ENCODE peak calls at places on chromosomes 6 and 20, in seven cellular contexts. A, T, L, D, Q, S and W are unnamed samples.

GRCh38 chr6:73516712-73517489 is 3.9 kb downstream of the EEF1A1 start:
- DNase-seq in A (peak), T (no peak), L (peak), D (no peak), Q (no peak), S (peak), W (no peak)

GRCh38 chr6:157569543-157569942 is 188.6 kb downstream of the ZDHHC14 start:
- DNase-seq in A (no peak), T (no peak), L (no peak), D (no peak), Q (no peak), S (no peak), W (no peak)

GRCh38 chr6:136051140-136051775 is 198.9 kb downstream of the MTFR2 start:
- DNase-seq in A (no peak), T (no peak), L (peak), D (no peak), Q (no peak), S (peak), W (peak)

GRCh38 chr20:50931048-50931305 is 260 bp downstream of the ADNP start:
- DNase-seq in A (no peak), T (no peak), L (no peak), D (no peak), Q (no peak), S (no peak), W (no peak)

GRCh38 chr6:148611213-148611612 is 135.6 kb upstream of the UST start:
- DNase-seq in A (no peak), T (no peak), L (peak), D (no peak), Q (no peak), S (no peak), W (no peak)

GRCh38 chr6:85594197-85594930 is 706 bp upstream of the SNX14 start:
- DNase-seq in A (peak), T (no peak), L (no peak), D (no peak), Q (no peak), S (peak), W (peak)

GRCh38 chr6:68039641-68040311 is 595.3 kb upstream of the ADGRB3 start:
- DNase-seq in A (no peak), T (no peak), L (no peak), D (no peak), Q (peak), S (no peak), W (no peak)

GRCh38 chr20:53672484-53673129 is 79.0 kb upstream of the ZNF217 start:
- DNase-seq in A (no peak), T (no peak), L (no peak), D (no peak), Q (no peak), S (peak), W (no peak)

GRCh38 chr20:60629206-60629605 is 622.9 kb upstream of the CDH4 start:
- DNase-seq in A (no peak), T (no peak), L (no peak), D (no peak), Q (no peak), S (no peak), W (no peak)

GRCh38 chr20:12435254-12435653 is 517.6 kb downstream of the BTBD3 start:
- DNase-seq in A (no peak), T (no peak), L (no peak), D (no peak), Q (no peak), S (no peak), W (no peak)

GRCh38 chr6:32796848-32797776 is 19.7 kb downstream of the HLA-DOB start:
- DNase-seq in A (peak), T (peak), L (peak), D (peak), Q (peak), S (peak), W (peak)

GRCh38 chr6:130912451-130912850 is 85.2 kb downstream of the SMLR1 start:
- DNase-seq in A (no peak), T (no peak), L (no peak), D (no peak), Q (no peak), S (no peak), W (no peak)

GRCh38 chr6:113699239-113699638 is 157.9 kb upstream of the MARCKS start:
- DNase-seq in A (no peak), T (no peak), L (no peak), D (no peak), Q (no peak), S (no peak), W (no peak)

GRCh38 chr6:64890609-64891008 is 816.4 kb downstream of the EYS start:
- DNase-seq in A (no peak), T (no peak), L (no peak), D (no peak), Q (no peak), S (peak), W (no peak)

GRCh38 chr6:140912686-140913085 is 1220.0 kb upstream of the GJE1 start:
- DNase-seq in A (peak), T (no peak), L (no peak), D (no peak), Q (no peak), S (no peak), W (no peak)

GRCh38 chr6:52503853-52504777 is 72.7 kb downstream of the TRAM2 start:
- DNase-seq in A (peak), T (no peak), L (peak), D (no peak), Q (no peak), S (peak), W (peak)

GRCh38 chr6:8064638-8065518 is 689 bp upstream of the BLOC1S5 start:
- DNase-seq in A (peak), T (no peak), L (no peak), D (no peak), Q (peak), S (no peak), W (no peak)

GRCh38 chr20:31496761-31497295 is 17.4 kb upstream of the HM13 start:
- DNase-seq in A (no peak), T (no peak), L (no peak), D (no peak), Q (no peak), S (no peak), W (no peak)

GRCh38 chr20:8183526-8183925 is 51.5 kb downstream of the PLCB1 start:
- DNase-seq in A (no peak), T (no peak), L (no peak), D (no peak), Q (no peak), S (peak), W (peak)

GRCh38 chr20:62230276-62230675 is 8.0 kb upstream of the OSBPL2 start:
- DNase-seq in A (no peak), T (no peak), L (no peak), D (no peak), Q (no peak), S (no peak), W (no peak)

GRCh38 chr6:27694547-27694874 is 217.7 kb downstream of the OR2B2 start:
- DNase-seq in A (no peak), T (no peak), L (no peak), D (no peak), Q (no peak), S (no peak), W (no peak)

GRCh38 chr6:44925100-44925739 is 402.9 kb upstream of the RUNX2 start:
- DNase-seq in A (peak), T (no peak), L (peak), D (no peak), Q (no peak), S (peak), W (peak)

GRCh38 chr20:4187147-4187546 is 171.8 kb upstream of the RNF24 start:
- DNase-seq in A (no peak), T (no peak), L (no peak), D (no peak), Q (no peak), S (no peak), W (no peak)

GRCh38 chr20:53154540-53154939 is 182.4 kb downstream of the TSHZ2 start:
- DNase-seq in A (no peak), T (no peak), L (peak), D (no peak), Q (no peak), S (no peak), W (peak)

GRCh38 chr6:55046869-55047422 is 127.4 kb upstream of the HCRTR2 start:
- DNase-seq in A (peak), T (no peak), L (no peak), D (no peak), Q (no peak), S (peak), W (no peak)

GRCh38 chr20:16761305-16761829 is 13.2 kb downstream of the OTOR start:
- DNase-seq in A (peak), T (peak), L (peak), D (peak), Q (peak), S (peak), W (peak)

GRCh38 chr20:21101453-21102251 is 4.5 kb downstream of the LINC00237 start:
- DNase-seq in A (peak), T (no peak), L (no peak), D (peak), Q (peak), S (no peak), W (peak)

GRCh38 chr6:158786645-158787304 is 32.4 kb downstream of the EZR start:
- DNase-seq in A (no peak), T (no peak), L (no peak), D (no peak), Q (no peak), S (no peak), W (no peak)

GRCh38 chr20:15036938-15037337 is 699.5 kb upstream of the FLRT3 start:
- DNase-seq in A (no peak), T (no peak), L (no peak), D (no peak), Q (no peak), S (no peak), W (no peak)

GRCh38 chr20:41003143-41003932 is 25.3 kb upstream of the TOP1 start:
- DNase-seq in A (peak), T (no peak), L (peak), D (no peak), Q (peak), S (peak), W (peak)

GRCh38 chr6:150352321-150353296 is 16.2 kb upstream of the IYD start:
- DNase-seq in A (no peak), T (no peak), L (peak), D (no peak), Q (no peak), S (peak), W (peak)

GRCh38 chr20:41178904-41179432 is 41.6 kb downstream of the PLCG1 start:
- DNase-seq in A (no peak), T (no peak), L (no peak), D (peak), Q (peak), S (no peak), W (no peak)

GRCh38 chr6:140303218-140303949 is 928.9 kb upstream of the CITED2 start:
- DNase-seq in A (no peak), T (no peak), L (no peak), D (no peak), Q (no peak), S (no peak), W (no peak)

GRCh38 chr6:169837529-169838250 is 86.3 kb downstream of the ERMARD start:
- DNase-seq in A (no peak), T (no peak), L (no peak), D (no peak), Q (no peak), S (no peak), W (no peak)

GRCh38 chr6:90399970-90400369 is 103.3 kb upstream of the BACH2 start:
- DNase-seq in A (no peak), T (no peak), L (no peak), D (no peak), Q (no peak), S (no peak), W (no peak)

GRCh38 chr6:90401933-90402830 is 105.5 kb upstream of the BACH2 start:
- DNase-seq in A (peak), T (no peak), L (no peak), D (no peak), Q (no peak), S (peak), W (no peak)

GRCh38 chr6:90406142-90406794 is 109.6 kb upstream of the BACH2 start:
- DNase-seq in A (no peak), T (no peak), L (peak), D (no peak), Q (no peak), S (peak), W (peak)

GRCh38 chr6:90403489-90404381 is 107.1 kb upstream of the BACH2 start:
- DNase-seq in A (peak), T (no peak), L (peak), D (peak), Q (peak), S (peak), W (peak)

GRCh38 chr6:90402831-90403192 is 106.2 kb upstream of the BACH2 start:
- DNase-seq in A (no peak), T (no peak), L (no peak), D (no peak), Q (no peak), S (no peak), W (no peak)
- H3K9ac ChIP-seq in A (no peak), T (no peak), L (no peak), D (no peak), Q (no peak), S (no peak), W (no peak)

DNA sequence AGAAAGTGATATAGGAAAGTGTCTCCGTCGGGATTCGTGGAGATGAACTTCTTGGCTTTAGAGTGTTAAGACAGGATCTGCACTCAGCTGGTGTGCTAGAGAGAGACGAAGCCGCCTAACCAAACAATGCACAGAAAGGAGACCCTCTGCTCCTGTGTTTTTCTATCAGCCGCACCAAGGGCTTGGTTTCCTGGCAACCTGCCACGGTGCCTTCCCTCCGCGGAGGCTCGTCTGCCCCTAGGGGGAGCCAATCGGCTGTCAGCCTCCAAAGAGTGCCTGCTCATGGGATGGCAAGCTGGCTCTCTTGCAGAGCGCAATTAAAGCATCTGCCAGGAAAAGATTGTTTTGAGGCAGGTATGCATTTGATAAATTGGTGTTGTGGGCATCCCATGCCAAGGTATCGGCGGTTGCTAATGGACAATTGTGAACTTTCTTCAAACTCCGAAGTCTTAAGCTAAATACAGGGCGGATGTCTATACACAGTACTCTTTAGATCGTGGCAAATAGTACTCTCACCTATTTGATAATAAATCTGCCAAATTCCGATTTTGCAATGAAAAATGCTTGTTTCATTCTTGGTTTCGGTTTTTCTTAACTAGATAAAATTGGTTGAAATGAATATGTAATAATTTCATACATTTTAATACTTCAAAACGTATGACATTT is 603.3 kb downstream of the RNF144B start:
- DNase-seq in A (peak), T (peak), L (peak), D (peak), Q (peak), S (peak), W (peak)
- H3K4me2 ChIP-seq in A (no peak), T (no peak), L (no peak), D (peak), Q (peak), S (no peak), W (no peak)

GRCh38 chr20:59309218-59309617 is 8.8 kb downstream of the EDN3 start:
- DNase-seq in A (no peak), T (no peak), L (no peak), D (no peak), Q (no peak), S (no peak), W (no peak)
- H2BK5ac ChIP-seq in A (no peak), T (no peak), L (no peak), D (no peak), Q (no peak), S (no peak), W (no peak)

GRCh38 chr6:137816133-137816579 is 50.9 kb upstream of the TNFAIP3 start:
- DNase-seq in A (no peak), T (no peak), L (no peak), D (no peak), Q (no peak), S (no peak), W (no peak)
- H3K9ac ChIP-seq in A (no peak), T (no peak), L (no peak), D (no peak), Q (no peak), S (no peak), W (no peak)

GRCh38 chr6:4781967-4782537 is 5.8 kb downstream of the CDYL start:
- DNase-seq in A (no peak), T (no peak), L (no peak), D (no peak), Q (no peak), S (no peak), W (peak)
- H3K4me2 ChIP-seq in A (no peak), T (no peak), L (no peak), D (no peak), Q (no peak), S (no peak), W (no peak)

DNA sequence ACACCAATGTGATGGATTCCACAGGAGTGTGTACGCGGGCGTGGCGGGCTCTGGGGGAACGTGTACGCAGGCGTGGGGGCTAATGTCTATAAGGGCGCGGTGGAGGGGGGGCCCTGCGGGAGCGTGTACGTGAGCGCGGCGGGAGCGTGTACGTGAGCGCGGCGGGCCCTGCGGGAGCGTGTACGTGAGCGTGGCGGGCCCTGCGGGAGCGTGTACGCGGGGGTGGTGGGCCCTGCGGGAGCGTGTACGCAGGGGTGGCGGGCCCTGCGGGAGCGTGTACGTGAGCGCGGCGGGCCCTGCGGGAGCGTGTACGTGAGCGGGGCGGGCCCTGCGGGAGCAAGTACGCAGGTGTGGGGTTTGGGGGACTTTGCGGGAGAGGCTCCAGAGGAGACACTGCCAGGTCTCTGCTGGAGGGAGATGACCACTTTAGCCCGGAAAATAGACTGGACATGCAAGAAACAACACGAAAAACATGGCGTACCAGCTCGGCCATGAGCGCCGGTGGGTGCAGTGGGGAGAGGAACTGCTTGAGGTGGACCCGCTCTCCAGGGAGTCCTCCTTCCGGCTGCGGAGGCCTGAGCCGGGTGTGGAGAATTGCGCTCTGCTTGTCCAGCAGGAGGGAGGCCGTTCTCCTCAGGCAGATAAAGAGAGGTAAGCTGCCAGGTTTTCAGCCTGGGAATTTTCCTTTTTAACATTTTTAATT is 27.8 kb upstream of the SMOC2 start:
- DNase-seq in A (no peak), T (no peak), L (no peak), D (peak), Q (no peak), S (no peak), W (peak)
- H2BK5ac ChIP-seq in A (no peak), T (no peak), L (no peak), D (no peak), Q (no peak), S (no peak), W (no peak)